ENCODE peak calls at places on chromosomes 4 and X, in seven cellular contexts. One of them, this sample, is unnamed.

GRCh38 chrX:124507276-124507675 is 160.9 kb downstream of the SH2D1A start:
- DNase-seq in heart right ventricle: no peak
- DNase-seq in right lobe of liver: no peak
- DNase-seq in GM23338: no peak
- DNase-seq in gastrocnemius medialis: no peak
- DNase-seq in mammary epithelial cell: peak
- DNase-seq in uterus: no peak
- DNase-seq in this sample: peak

GRCh38 chr4:88610771-88611170 is 18.5 kb downstream of the HERC3 start:
- DNase-seq in GM23338: no peak
- DNase-seq in right lobe of liver: no peak
- DNase-seq in gastrocnemius medialis: peak
- DNase-seq in uterus: peak
- DNase-seq in heart right ventricle: peak
- DNase-seq in mammary epithelial cell: no peak
- DNase-seq in this sample: no peak

GRCh38 chrX:14872851-14873675 is at the start of the genes FANCB and MOSPD2:
- DNase-seq in uterus: peak
- DNase-seq in mammary epithelial cell: peak
- DNase-seq in heart right ventricle: peak
- DNase-seq in gastrocnemius medialis: peak
- DNase-seq in GM23338: peak
- DNase-seq in right lobe of liver: peak
- DNase-seq in this sample: peak

GRCh38 chr4:23937173-23937572 is 47.3 kb upstream of the PPARGC1A start:
- DNase-seq in heart right ventricle: no peak
- DNase-seq in gastrocnemius medialis: no peak
- DNase-seq in uterus: no peak
- DNase-seq in GM23338: no peak
- DNase-seq in right lobe of liver: no peak
- DNase-seq in mammary epithelial cell: no peak
- DNase-seq in this sample: no peak

GRCh38 chrX:1542994-1543725 is 6.2 kb upstream of the P2RY8 start:
- DNase-seq in GM23338: no peak
- DNase-seq in heart right ventricle: no peak
- DNase-seq in right lobe of liver: no peak
- DNase-seq in mammary epithelial cell: no peak
- DNase-seq in uterus: no peak
- DNase-seq in gastrocnemius medialis: no peak
- DNase-seq in this sample: no peak

GRCh38 chr4:40245794-40246546 is 49.1 kb downstream of the RHOH start:
- DNase-seq in GM23338: peak
- DNase-seq in mammary epithelial cell: no peak
- DNase-seq in uterus: no peak
- DNase-seq in heart right ventricle: no peak
- DNase-seq in right lobe of liver: no peak
- DNase-seq in gastrocnemius medialis: no peak
- DNase-seq in this sample: no peak

GRCh38 chr4:2353222-2354107 is 65.0 kb downstream of the ZFYVE28 start:
- DNase-seq in GM23338: no peak
- DNase-seq in uterus: no peak
- DNase-seq in mammary epithelial cell: no peak
- DNase-seq in right lobe of liver: no peak
- DNase-seq in heart right ventricle: peak
- DNase-seq in gastrocnemius medialis: peak
- DNase-seq in this sample: no peak

GRCh38 chr4:153242848-153243324 is 38.6 kb downstream of the TRIM2 start:
- DNase-seq in uterus: no peak
- DNase-seq in GM23338: no peak
- DNase-seq in heart right ventricle: no peak
- DNase-seq in right lobe of liver: no peak
- DNase-seq in mammary epithelial cell: no peak
- DNase-seq in gastrocnemius medialis: no peak
- DNase-seq in this sample: no peak

GRCh38 chr4:48350871-48351270 is 9.5 kb downstream of the SLAIN2 start:
- DNase-seq in uterus: no peak
- DNase-seq in GM23338: no peak
- DNase-seq in right lobe of liver: no peak
- DNase-seq in mammary epithelial cell: no peak
- DNase-seq in gastrocnemius medialis: no peak
- DNase-seq in heart right ventricle: no peak
- DNase-seq in this sample: no peak

GRCh38 chr4:62133977-62134376 is 933.9 kb downstream of the ADGRL3 start:
- DNase-seq in right lobe of liver: no peak
- DNase-seq in GM23338: no peak
- DNase-seq in mammary epithelial cell: no peak
- DNase-seq in uterus: no peak
- DNase-seq in gastrocnemius medialis: no peak
- DNase-seq in heart right ventricle: peak
- DNase-seq in this sample: no peak

GRCh38 chr4:72604324-72604723 is 35.3 kb upstream of the ADAMTS3 start:
- DNase-seq in right lobe of liver: peak
- DNase-seq in gastrocnemius medialis: no peak
- DNase-seq in uterus: no peak
- DNase-seq in mammary epithelial cell: peak
- DNase-seq in heart right ventricle: no peak
- DNase-seq in GM23338: no peak
- DNase-seq in this sample: peak

DNA sequence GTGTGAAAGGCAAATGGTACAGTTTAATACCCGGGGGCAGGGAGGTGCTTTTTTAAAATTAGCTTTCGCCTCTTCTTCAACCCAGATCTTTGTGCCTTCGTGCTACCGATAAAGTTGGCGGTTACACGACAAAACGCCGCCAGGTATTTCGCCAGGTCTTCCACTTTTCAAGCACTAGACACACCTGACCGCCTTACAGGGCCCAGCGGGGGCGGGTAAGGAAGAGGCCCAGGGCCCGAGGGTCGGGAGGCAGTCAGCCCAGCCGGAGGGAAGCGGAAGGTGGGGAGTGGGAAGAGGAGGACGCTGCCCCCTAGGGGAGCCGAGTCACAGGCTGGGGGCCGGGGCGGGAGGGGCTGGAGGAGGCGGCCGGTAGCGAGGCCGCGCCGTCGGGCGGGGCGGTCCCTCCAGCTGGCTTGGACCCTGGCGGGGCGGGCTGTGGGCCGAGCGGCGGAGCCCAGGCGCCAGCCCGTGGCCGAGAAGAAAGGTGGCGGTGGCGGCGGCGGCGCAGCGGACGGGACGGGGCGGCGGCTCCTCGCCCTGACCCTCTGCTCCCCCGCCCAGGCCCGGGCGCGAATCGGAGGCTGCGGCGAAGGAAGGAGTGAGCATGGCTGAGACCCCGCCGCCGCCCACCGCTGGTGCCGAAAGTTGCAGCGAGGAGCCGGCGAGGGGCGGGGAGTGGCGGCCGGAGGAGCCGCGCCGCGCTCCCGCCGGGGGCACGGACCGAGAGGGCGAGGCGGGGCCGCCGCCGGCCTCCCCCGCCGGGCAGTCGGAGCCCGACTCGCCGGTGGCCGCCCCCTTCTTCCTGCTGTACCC is 16.2 kb downstream of the UTP3 start:
- DNase-seq in GM23338: peak
- DNase-seq in right lobe of liver: peak
- DNase-seq in heart right ventricle: peak
- DNase-seq in uterus: peak
- DNase-seq in gastrocnemius medialis: peak
- DNase-seq in mammary epithelial cell: peak
- DNase-seq in this sample: peak
- TF ChIP-seq CTCF in GM23338: peak
- TF ChIP-seq CTCF in right lobe of liver: peak
- TF ChIP-seq CTCF in heart right ventricle: peak
- TF ChIP-seq CTCF in uterus: no peak
- TF ChIP-seq CTCF in gastrocnemius medialis: no peak
- TF ChIP-seq CTCF in mammary epithelial cell: no peak
- TF ChIP-seq CTCF in this sample: peak

GRCh38 chr4:172997851-172998250 is 170.8 kb upstream of the GALNT7 start:
- DNase-seq in mammary epithelial cell: peak
- DNase-seq in right lobe of liver: no peak
- DNase-seq in GM23338: no peak
- DNase-seq in gastrocnemius medialis: no peak
- DNase-seq in heart right ventricle: no peak
- DNase-seq in uterus: no peak
- DNase-seq in this sample: no peak

GRCh38 chr4:172996571-172997216 is 171.9 kb upstream of the GALNT7 start:
- DNase-seq in right lobe of liver: no peak
- DNase-seq in GM23338: no peak
- DNase-seq in gastrocnemius medialis: no peak
- DNase-seq in heart right ventricle: no peak
- DNase-seq in uterus: no peak
- DNase-seq in mammary epithelial cell: peak
- DNase-seq in this sample: peak

GRCh38 chr4:172995704-172996103 is 172.9 kb upstream of the GALNT7 start:
- DNase-seq in uterus: no peak
- DNase-seq in right lobe of liver: no peak
- DNase-seq in gastrocnemius medialis: no peak
- DNase-seq in GM23338: no peak
- DNase-seq in mammary epithelial cell: no peak
- DNase-seq in heart right ventricle: no peak
- DNase-seq in this sample: no peak

GRCh38 chr4:172998527-172999469 is 169.8 kb upstream of the GALNT7 start:
- DNase-seq in GM23338: peak
- DNase-seq in heart right ventricle: no peak
- DNase-seq in mammary epithelial cell: peak
- DNase-seq in uterus: no peak
- DNase-seq in gastrocnemius medialis: no peak
- DNase-seq in right lobe of liver: no peak
- DNase-seq in this sample: peak

DNA sequence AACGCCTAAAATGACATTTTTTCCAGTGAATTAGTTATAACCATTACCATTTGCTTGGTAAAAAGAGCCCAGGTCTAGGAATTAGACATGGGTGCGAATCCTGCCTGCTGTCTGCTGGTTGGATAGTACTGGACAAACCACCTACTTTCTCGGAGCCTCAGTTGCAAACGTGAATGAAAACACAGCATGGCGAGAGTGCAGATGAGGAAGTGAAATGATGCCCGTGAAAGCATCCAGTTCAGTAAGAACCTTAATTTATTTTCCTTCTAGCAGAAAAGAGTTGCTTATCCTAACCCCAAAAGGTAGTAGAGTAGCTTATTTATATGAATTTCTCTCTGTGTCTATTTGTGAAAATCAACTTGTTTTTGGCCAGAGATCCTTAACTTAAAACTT is 171.4 kb upstream of the GALNT7 start:
- DNase-seq in right lobe of liver: no peak
- DNase-seq in heart right ventricle: no peak
- DNase-seq in gastrocnemius medialis: no peak
- DNase-seq in uterus: no peak
- DNase-seq in mammary epithelial cell: no peak
- DNase-seq in GM23338: no peak
- DNase-seq in this sample: no peak
- H3K27ac ChIP-seq in right lobe of liver: no peak
- H3K27ac ChIP-seq in heart right ventricle: no peak
- H3K27ac ChIP-seq in gastrocnemius medialis: no peak
- H3K27ac ChIP-seq in uterus: peak
- H3K27ac ChIP-seq in mammary epithelial cell: peak
- H3K27ac ChIP-seq in GM23338: no peak
- H3K27ac ChIP-seq in this sample: peak

DNA sequence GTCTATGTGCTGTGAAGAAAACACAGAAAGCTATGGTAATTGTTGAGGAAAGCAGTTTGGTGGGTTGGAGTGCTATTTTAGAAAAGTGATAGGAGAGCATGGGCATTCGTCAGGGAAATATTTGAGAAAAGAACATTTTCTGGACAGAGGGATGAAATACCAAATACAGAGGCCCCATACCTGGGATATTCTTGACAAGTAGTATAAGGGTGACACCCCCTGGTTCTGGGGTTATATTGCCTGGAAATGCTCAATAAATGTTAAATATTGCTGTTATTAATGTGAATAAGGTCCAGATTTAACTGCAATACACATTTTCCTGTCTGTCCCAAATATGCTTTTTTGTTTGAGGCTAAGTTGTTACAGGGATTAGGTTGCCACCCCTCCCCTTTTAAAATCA is 42.9 kb downstream of the WWC2 start:
- DNase-seq in gastrocnemius medialis: no peak
- DNase-seq in uterus: no peak
- DNase-seq in GM23338: no peak
- DNase-seq in mammary epithelial cell: no peak
- DNase-seq in heart right ventricle: no peak
- DNase-seq in right lobe of liver: no peak
- DNase-seq in this sample: no peak
- TF ChIP-seq CTCF in gastrocnemius medialis: no peak
- TF ChIP-seq CTCF in uterus: no peak
- TF ChIP-seq CTCF in GM23338: no peak
- TF ChIP-seq CTCF in mammary epithelial cell: no peak
- TF ChIP-seq CTCF in heart right ventricle: no peak
- TF ChIP-seq CTCF in right lobe of liver: no peak
- TF ChIP-seq CTCF in this sample: no peak

GRCh38 chr4:148442830-148443549 is 776 bp upstream of the NR3C2 start:
- DNase-seq in uterus: peak
- DNase-seq in right lobe of liver: no peak
- DNase-seq in GM23338: no peak
- DNase-seq in heart right ventricle: peak
- DNase-seq in mammary epithelial cell: no peak
- DNase-seq in gastrocnemius medialis: no peak
- DNase-seq in this sample: no peak
- H3K27ac ChIP-seq in uterus: peak
- H3K27ac ChIP-seq in right lobe of liver: peak
- H3K27ac ChIP-seq in GM23338: no peak
- H3K27ac ChIP-seq in heart right ventricle: peak
- H3K27ac ChIP-seq in mammary epithelial cell: no peak
- H3K27ac ChIP-seq in gastrocnemius medialis: peak
- H3K27ac ChIP-seq in this sample: no peak